ENCODE peak calls at places on chromosomes 12 and 14, in six cellular contexts. Q is PC-3; B is pancreas; V is CD4-positive, alpha-beta memory T cell; T is neural progenitor cell; O is tibial artery. Y is an unnamed sample. For H3K4me1 and H3K9me3, the result is how much of the 10 kb centered on the place peaks cover.

GRCh38 chr12:50103767-50104321 is at the start of gene GPD1:
- DNase-seq in Q (peak), T (peak), O (peak), V (no peak), B (peak), Y (no peak)

GRCh38 chr12:22684526-22685118 is 59.7 kb downstream of the ETNK1 start:
- DNase-seq in B (no peak), V (peak), Q (peak), O (no peak), T (peak), Y (no peak)

GRCh38 chr12:93273834-93274705 is 103.7 kb upstream of the NUDT4 start:
- DNase-seq in T (peak), V (no peak), B (no peak), Q (no peak), O (no peak), Y (no peak)

GRCh38 chr12:87155616-87156015 is 873.6 kb downstream of the C12orf50 start:
- DNase-seq in V (no peak), Q (peak), T (no peak), B (no peak), O (no peak), Y (no peak)

GRCh38 chr12:4346931-4347330 is 25.9 kb downstream of the TIGAR start:
- DNase-seq in Q (no peak), T (no peak), V (no peak), O (no peak), B (no peak), Y (no peak)

GRCh38 chr12:69534389-69534822 is 50.9 kb upstream of the CCT2 start:
- DNase-seq in T (peak), B (no peak), V (no peak), Q (peak), O (peak), Y (no peak)

GRCh38 chr12:1206118-1206734 is 215.2 kb downstream of the ERC1 start:
- DNase-seq in T (no peak), V (no peak), B (no peak), O (no peak), Q (no peak), Y (no peak)

GRCh38 chr12:5723711-5724252 is 221.3 kb downstream of the ANO2 start:
- DNase-seq in O (no peak), V (no peak), Q (no peak), T (no peak), B (no peak), Y (no peak)

GRCh38 chr14:20642182-20642581 is 691 bp upstream of the OR6S1 start:
- DNase-seq in Q (no peak), T (no peak), O (no peak), V (no peak), B (no peak), Y (no peak)

GRCh38 chr14:77098470-77099353 is 654 bp downstream of the CIPC start:
- DNase-seq in T (peak), O (peak), Q (peak), B (peak), V (peak), Y (peak)

GRCh38 chr12:131120831-131121271 is 167.1 kb downstream of the ADGRD1 start:
- DNase-seq in O (peak), Q (no peak), B (no peak), T (no peak), V (no peak), Y (no peak)

GRCh38 chr12:6347367-6348338 is 5.8 kb upstream of the TNFRSF1A start:
- DNase-seq in O (peak), T (no peak), Q (no peak), V (no peak), B (no peak), Y (no peak)

GRCh38 chr14:34056081-34056480 is 105.2 kb upstream of the EGLN3 start:
- DNase-seq in T (no peak), Q (no peak), O (no peak), V (no peak), B (no peak), Y (no peak)

GRCh38 chr12:29794869-29795268 is 11.1 kb upstream of the TMTC1 start:
- DNase-seq in Q (peak), B (no peak), O (no peak), V (no peak), T (no peak), Y (no peak)

GRCh38 chr14:93006484-93007128 is 83.7 kb downstream of the CHGA start:
- DNase-seq in T (no peak), B (no peak), V (no peak), Q (no peak), O (no peak), Y (no peak)

GRCh38 chr12:7259060-7259459 is 44.8 kb upstream of the ACSM4 start:
- DNase-seq in O (no peak), B (no peak), V (no peak), Q (no peak), T (no peak), Y (no peak)

GRCh38 chr12:94172973-94173372 is 24.6 kb downstream of the PLXNC1 start:
- DNase-seq in V (no peak), B (no peak), T (no peak), Q (peak), O (no peak), Y (no peak)

GRCh38 chr14:100109594-100109955 is 44.4 kb downstream of the EVL start:
- DNase-seq in Q (no peak), V (no peak), B (no peak), O (no peak), T (no peak), Y (no peak)

GRCh38 chr14:100107236-100107635 is 42.0 kb downstream of the EVL start:
- DNase-seq in O (peak), B (no peak), V (no peak), T (no peak), Q (no peak), Y (no peak)

GRCh38 chr14:100110801-100111200 is 45.6 kb downstream of the EVL start:
- DNase-seq in Q (no peak), B (no peak), V (no peak), O (no peak), T (no peak), Y (peak)

GRCh38 chr14:100108042-100108825 is 43.0 kb downstream of the EVL start:
- DNase-seq in Q (peak), B (peak), T (peak), V (peak), O (peak), Y (peak)

GRCh38 chr14:100108840-100109593 is 43.8 kb downstream of the EVL start:
- DNase-seq in Q (no peak), O (no peak), T (no peak), V (no peak), B (no peak), Y (peak)
- H3K4me1 ChIP-seq in Q (under half), O (half or more), T (under half), V (half or more), B (under half), Y (half or more)

GRCh38 chr14:103889313-103890051 is 38.8 kb upstream of the TDRD9 start:
- DNase-seq in B (no peak), V (no peak), Q (peak), T (no peak), O (no peak), Y (no peak)
- H3K4me3 ChIP-seq in B (no peak), V (no peak), Q (no peak), T (no peak), O (no peak), Y (no peak)

DNA sequence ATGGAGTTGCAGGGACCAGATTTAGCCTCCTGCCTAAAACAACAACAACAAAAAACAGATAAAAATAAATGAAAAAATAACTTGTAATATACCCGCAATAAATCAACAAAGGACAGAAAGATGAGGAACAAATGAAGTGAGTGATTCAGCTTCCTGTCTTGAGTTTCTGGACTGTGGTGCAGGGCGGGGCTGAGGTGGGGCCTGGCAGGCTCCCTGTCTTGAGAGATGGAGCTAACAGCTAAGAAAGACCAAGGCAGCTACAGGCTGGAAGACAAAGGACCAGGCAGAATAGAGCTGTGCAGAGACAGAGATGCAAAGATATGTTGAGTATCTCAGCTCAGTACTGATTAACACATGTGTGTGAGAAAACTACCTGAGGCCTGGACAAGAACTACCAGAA is 879.2 kb downstream of the AACS start:
- DNase-seq in O (no peak), V (no peak), B (no peak), Q (peak), T (no peak), Y (no peak)
- H3K9me3 ChIP-seq in O (under half), V (under half), B (under half), Q (under half), T (under half), Y (under half)

GRCh38 chr12:39935275-39935674 is 170.6 kb downstream of the SLC2A13 start:
- DNase-seq in T (no peak), V (no peak), Q (no peak), B (no peak), O (no peak), Y (no peak)
- H3K4me1 ChIP-seq in T (under half), V (under half), Q (under half), B (under half), O (under half), Y (under half)

GRCh38 chr14:69648480-69649414 is 37.4 kb downstream of the SUSD6 start:
- DNase-seq in B (no peak), Q (peak), T (no peak), V (no peak), O (no peak), Y (no peak)
- H3K4me3 ChIP-seq in B (no peak), Q (peak), T (no peak), V (no peak), O (peak), Y (no peak)

GRCh38 chr12:57473392-57473791 is 6.3 kb downstream of the ARHGAP9 start:
- DNase-seq in V (no peak), T (no peak), Q (no peak), O (no peak), B (peak), Y (no peak)
- H3K9me3 ChIP-seq in V (under half), T (under half), Q (under half), O (under half), B (under half), Y (under half)

DNA sequence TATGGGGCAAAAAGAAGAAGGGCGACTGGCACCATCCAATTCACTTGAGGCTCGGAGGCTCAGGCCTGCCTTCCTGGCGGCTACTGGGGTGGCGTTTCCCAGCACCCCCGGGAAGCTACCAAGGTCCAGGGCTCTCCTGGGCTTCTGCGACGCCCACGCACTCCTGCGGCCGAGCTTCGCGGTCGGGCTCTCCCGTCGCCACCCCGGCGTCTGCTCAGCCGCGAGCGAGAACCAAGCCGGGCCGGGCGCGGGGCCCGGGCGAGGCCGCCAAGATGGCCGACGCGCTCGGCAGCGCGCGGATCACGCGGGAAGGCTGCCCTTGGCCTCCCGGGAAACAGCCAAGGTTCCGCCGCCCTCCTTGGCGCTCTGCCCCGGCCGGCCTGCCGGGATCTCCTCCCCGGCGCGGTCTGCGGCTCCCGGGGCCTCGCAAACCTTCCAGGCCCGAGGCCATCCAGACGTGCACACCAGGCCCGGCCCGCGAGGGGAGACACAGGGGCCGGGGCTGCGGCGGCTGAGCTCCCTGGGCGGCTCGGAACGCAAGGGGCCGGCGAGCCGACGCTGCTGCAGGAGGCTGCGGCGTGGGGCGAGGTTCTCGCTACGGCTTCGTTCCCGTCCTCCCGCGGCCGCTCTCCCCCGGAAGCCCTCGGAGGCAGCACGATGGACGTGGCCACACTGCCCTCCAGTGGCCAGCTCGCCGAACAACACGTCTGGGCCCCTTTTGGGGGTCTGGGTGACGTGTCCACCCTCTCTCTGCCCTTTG is 23.5 kb upstream of the ZFP36L1 start:
- DNase-seq in V (peak), O (peak), B (peak), T (peak), Q (peak), Y (peak)
- H3K4me1 ChIP-seq in V (half or more), O (under half), B (under half), T (under half), Q (under half), Y (half or more)

GRCh38 chr14:63542231-63542999 is 762 bp downstream of the PPP2R5E start:
- DNase-seq in T (peak), V (peak), B (no peak), O (peak), Q (peak), Y (no peak)
- H3K4me3 ChIP-seq in T (peak), V (peak), B (peak), O (peak), Q (peak), Y (peak)

Y was measured in CD8-positive, alpha-beta memory T cell.